ENCODE peak calls at places on chromosomes 6 and 20, in ten cellular contexts. W is foreskin keratinocyte, J is brain microvascular endothelial cell, L is fibroblast of lung, C is heart left ventricle, N is AG04449, B is RWPE1, M is coronary artery, F is neural progenitor cell, T is bronchial epithelial cell. H is an unnamed sample.

GRCh38 chr6:41780623-41781301 is at the start of gene PRICKLE4:
- DNase-seq in C (peak), W (no peak), L (no peak), M (no peak), T (peak), F (peak), N (no peak), B (peak), J (no peak), H (no peak)

GRCh38 chr6:67131827-67132226 is 1424.8 kb upstream of the EYS start:
- DNase-seq in T (no peak), N (no peak), F (peak), L (peak), M (no peak), C (peak), B (no peak), W (no peak), J (no peak), H (no peak)

GRCh38 chr6:43509142-43509983 is 783 bp downstream of the LRRC73 start:
- DNase-seq in T (no peak), W (no peak), N (no peak), F (peak), C (no peak), B (no peak), J (no peak), M (no peak), L (no peak), H (no peak)

GRCh38 chr6:12761376-12762115 is 45.0 kb downstream of the PHACTR1 start:
- DNase-seq in T (peak), W (peak), L (no peak), C (no peak), F (no peak), N (peak), B (no peak), J (no peak), M (no peak), H (no peak)

GRCh38 chr6:94478178-94479140 is 1059.1 kb upstream of the EPHA7 start:
- DNase-seq in N (no peak), L (no peak), T (no peak), F (peak), C (no peak), B (no peak), J (no peak), W (no peak), M (no peak), H (no peak)

GRCh38 chr6:164085552-164086325 is 671.2 kb downstream of the QKI start:
- DNase-seq in B (no peak), M (peak), L (peak), N (no peak), W (no peak), C (peak), T (no peak), J (peak), F (peak), H (no peak)

GRCh38 chr20:62804632-62805364 is at the start of gene OGFR:
- DNase-seq in M (no peak), W (no peak), F (peak), B (peak), C (peak), T (no peak), L (peak), N (no peak), J (no peak), H (no peak)

GRCh38 chr6:100721256-100721655 is 159.9 kb downstream of the ASCC3 start:
- DNase-seq in C (no peak), F (no peak), W (no peak), B (no peak), L (peak), T (no peak), J (no peak), N (no peak), M (no peak), H (no peak)

GRCh38 chr20:24718696-24719095 is 230.4 kb upstream of the CST7 start:
- DNase-seq in F (no peak), L (no peak), W (no peak), B (no peak), T (no peak), N (no peak), C (no peak), M (peak), J (no peak), H (no peak)

GRCh38 chr20:38121741-38122140 is 43.3 kb downstream of the TGM2 start:
- DNase-seq in J (no peak), C (no peak), T (no peak), M (peak), L (no peak), B (no peak), N (no peak), F (no peak), W (no peak), H (no peak)

GRCh38 chr20:17543531-17543961 is 12.4 kb upstream of the BFSP1 start:
- DNase-seq in T (peak), L (peak), M (no peak), N (no peak), J (peak), B (no peak), F (no peak), W (no peak), C (no peak), H (no peak)

GRCh38 chr20:35448788-35449373 is 6.5 kb upstream of the CEP250 start:
- DNase-seq in F (no peak), W (no peak), B (no peak), L (no peak), J (no peak), M (no peak), T (no peak), C (no peak), N (no peak), H (no peak)

GRCh38 chr20:19975436-19975799 is 41.7 kb upstream of the NAA20 start:
- DNase-seq in F (no peak), L (peak), M (no peak), B (peak), T (no peak), C (peak), W (no peak), J (no peak), N (no peak), H (no peak)

DNA sequence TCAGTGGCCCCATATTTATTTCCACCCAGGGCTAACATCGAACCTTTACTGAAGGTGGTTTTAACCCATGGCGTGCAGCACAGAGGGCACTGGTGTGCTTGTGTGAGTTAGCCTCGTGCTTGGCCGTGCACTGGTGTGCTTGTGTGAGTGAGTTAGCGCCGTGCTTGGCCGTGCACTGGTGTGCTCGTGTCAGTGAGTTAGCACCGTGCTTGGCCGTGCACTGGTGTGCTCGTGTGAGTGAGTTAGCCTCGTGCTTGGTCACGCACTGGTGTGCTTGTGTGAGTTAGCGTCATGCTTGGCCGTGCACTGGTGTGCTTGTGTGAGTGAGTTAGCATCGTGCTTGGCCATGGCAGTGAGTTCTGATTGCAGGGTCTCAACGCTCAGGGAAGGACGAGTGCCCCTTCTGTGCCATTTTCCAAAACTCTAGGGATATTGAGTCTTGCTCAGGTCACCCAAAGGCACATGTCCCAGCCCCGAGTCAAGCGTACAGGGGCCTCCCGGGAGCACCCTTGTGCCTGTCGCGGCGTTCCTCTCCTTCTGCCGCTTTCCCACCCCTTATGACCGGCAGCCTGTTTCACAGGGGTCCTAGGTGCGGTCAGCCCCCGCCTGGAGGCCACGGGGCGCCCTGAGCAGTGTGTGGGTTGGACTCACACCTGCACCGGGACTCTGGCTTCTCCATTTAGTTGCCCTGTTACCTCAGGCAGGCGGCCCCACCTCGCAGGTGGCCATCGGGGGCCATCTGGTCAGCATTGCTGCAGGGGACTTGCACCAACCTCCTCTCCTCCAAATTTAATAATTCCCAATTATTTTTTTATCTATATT is 399.1 kb downstream of the CDH4 start:
- DNase-seq in C (no peak), B (no peak), L (no peak), F (no peak), T (no peak), M (no peak), W (no peak), N (no peak), J (no peak), H (no peak)
- TF ChIP-seq CTCF in C (no peak), B (no peak), L (no peak), F (no peak), T (no peak), M (no peak), W (no peak), N (no peak), J (no peak), H (no peak)

GRCh38 chr20:49712918-49713778 is 530 bp downstream of the B4GALT5 start:
- DNase-seq in J (no peak), M (peak), W (no peak), T (no peak), F (peak), L (no peak), C (peak), B (peak), N (no peak), H (peak)
- TF ChIP-seq CTCF in J (no peak), M (no peak), W (no peak), T (no peak), F (no peak), L (no peak), C (no peak), B (no peak), N (no peak), H (no peak)

DNA sequence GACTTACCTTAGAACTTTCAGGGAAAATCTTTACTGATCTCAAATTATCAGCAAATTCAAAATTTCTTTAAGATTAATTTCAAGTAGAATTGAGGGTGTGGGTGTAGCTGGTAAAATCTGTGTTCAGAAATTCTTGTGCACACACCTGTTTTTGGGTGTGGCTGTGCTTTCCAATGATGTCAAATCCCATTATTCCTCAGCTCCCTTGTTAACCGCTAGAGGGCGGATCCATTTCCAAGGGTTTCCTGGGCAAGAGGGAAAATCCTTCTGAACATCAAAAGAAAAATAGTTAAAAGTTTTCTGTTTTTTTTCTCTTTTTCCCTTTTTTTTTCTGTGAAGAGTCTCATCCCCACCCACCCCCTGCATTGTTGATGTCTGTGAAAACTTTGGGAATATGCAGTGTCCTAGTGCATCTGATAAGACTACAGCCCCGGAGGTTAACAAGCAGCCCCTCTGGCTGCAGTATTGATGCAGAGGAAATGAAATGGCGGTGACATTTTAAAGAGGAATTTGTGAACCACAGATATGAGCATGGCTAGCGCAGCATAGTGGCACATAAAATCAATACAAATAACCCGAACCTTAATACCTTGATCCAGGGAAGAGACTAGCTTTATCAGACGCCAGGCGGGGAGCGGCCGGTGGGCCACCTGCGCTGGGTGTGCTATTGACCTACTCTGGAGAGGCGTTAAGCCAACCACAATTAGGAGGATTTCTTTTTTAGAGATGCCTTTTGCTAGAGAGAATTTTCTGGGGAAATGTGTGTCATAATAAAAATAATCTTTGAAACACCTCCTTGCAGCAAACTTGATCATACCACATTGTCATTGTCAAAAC is 130.9 kb downstream of the FOXA2 start:
- DNase-seq in N (no peak), L (no peak), W (peak), T (peak), B (peak), M (no peak), F (peak), C (no peak), J (no peak), H (no peak)
- TF ChIP-seq CTCF in N (peak), L (peak), W (peak), T (peak), B (peak), M (peak), F (peak), C (peak), J (peak), H (peak)

DNA sequence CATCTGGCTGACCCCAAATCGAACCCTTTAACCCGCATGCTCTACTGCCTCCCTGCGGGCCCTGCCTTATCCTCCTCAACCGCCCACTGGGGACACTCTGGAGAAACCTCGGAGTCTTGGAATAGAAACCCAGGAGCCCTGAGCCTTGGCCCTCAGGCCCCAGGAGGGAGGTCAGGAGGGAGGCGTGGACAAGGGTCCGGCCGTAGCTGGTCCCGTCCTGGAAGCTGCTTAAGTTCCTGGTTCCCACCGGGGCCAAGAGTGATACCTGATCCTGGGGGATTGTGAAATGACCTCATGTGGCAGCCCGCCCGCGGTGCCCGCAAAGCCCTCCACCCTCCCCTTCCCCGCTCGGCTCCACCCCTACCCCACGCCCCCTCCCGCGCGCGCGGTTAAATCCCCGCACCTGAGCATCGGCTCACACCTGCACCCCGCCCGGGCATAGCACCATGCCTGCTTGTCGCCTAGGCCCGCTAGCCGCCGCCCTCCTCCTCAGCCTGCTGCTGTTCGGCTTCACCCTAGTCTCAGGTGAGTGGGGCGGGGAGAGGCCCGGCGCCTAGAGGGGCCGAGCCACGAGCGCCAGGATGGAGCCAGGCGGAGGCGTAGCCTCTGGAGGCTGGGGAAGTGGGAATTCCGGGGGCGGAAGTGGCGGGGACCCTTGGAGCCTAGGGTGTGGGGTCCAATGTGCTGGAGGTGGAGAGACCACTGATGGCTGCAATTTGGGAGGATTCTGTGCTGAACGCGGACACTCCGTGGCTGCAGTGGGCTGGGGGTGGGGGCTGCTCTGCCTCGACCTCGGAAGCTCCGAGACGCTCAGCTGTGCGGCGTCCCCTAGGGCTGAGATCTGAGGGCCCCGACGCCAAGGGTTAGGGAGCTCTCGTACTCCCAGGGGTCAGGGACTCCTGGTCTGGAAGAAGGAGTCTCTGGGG is at the start of gene WFDC2:
- DNase-seq in F (peak), B (no peak), M (no peak), L (no peak), C (no peak), W (no peak), J (no peak), T (no peak), N (no peak), H (no peak)
- TF ChIP-seq CTCF in F (peak), B (no peak), M (no peak), L (no peak), C (no peak), W (peak), J (no peak), T (peak), N (no peak), H (no peak)

GRCh38 chr6:151661928-151662327 is 145.6 kb upstream of the ESR1 start:
- DNase-seq in M (no peak), T (no peak), F (peak), L (no peak), J (no peak), W (no peak), N (no peak), C (no peak), B (no peak), H (no peak)
- TF ChIP-seq CTCF in M (no peak), T (peak), F (peak), L (no peak), J (peak), W (peak), N (no peak), C (no peak), B (no peak), H (no peak)

GRCh38 chr20:48697845-48698491 is 129.8 kb downstream of the PREX1 start:
- DNase-seq in N (no peak), T (peak), B (peak), C (peak), W (peak), M (peak), L (peak), F (no peak), J (peak), H (no peak)
- TF ChIP-seq CTCF in N (no peak), T (no peak), B (no peak), C (no peak), W (no peak), M (no peak), L (no peak), F (no peak), J (no peak), H (no peak)

H was measured in CD14-positive monocyte.